ENCODE peak calls at places on chromosomes 16 and 17, in six cellular contexts. P is NB4, T is body of pancreas, R is psoas muscle, Z is HFFc6, V is IMR-90. I is an unnamed sample.
A peak's percentile ranks its signal among the peaks of the same experiment; 100 is the strongest.

GRCh38 chr17:13647551-13647950 is 45.8 kb upstream of the HS3ST3A1 start:
- DNase-seq in P (no peak), T (no peak), R (no peak), Z (peak; percentile 27), V (no peak), I (no peak)

GRCh38 chr17:79625706-79626105 is 14.9 kb upstream of the RBFOX3 start:
- DNase-seq in P (no peak), T (no peak), R (peak; percentile 23), Z (no peak), V (no peak), I (peak; percentile 47)

GRCh38 chr16:78740269-78740668 is 640.8 kb downstream of the WWOX start:
- DNase-seq in P (no peak), T (no peak), R (no peak), Z (no peak), V (no peak), I (no peak)

GRCh38 chr16:71878911-71879310 is 5.1 kb downstream of the ZNF821 start:
- DNase-seq in P (no peak), T (no peak), R (no peak), Z (no peak), V (no peak), I (no peak)

GRCh38 chr17:83067718-83068261 is 11.6 kb upstream of the METRNL start:
- DNase-seq in P (no peak), T (no peak), R (no peak), Z (peak; percentile 21), V (peak; percentile 16), I (no peak)

GRCh38 chr16:58614212-58614611 is 15.4 kb downstream of the CNOT1 start:
- DNase-seq in P (no peak), T (no peak), R (no peak), Z (no peak), V (peak; percentile 69), I (no peak)

GRCh38 chr16:54281535-54282201 is 4.9 kb downstream of the IRX3 start:
- DNase-seq in P (peak; percentile 33), T (no peak), R (no peak), Z (no peak), V (no peak), I (no peak)

GRCh38 chr16:49351119-49351518 is 22.5 kb upstream of the C16orf78 start:
- DNase-seq in P (peak; percentile 13), T (no peak), R (no peak), Z (no peak), V (no peak), I (no peak)

GRCh38 chr16:22189473-22190168 is 16.5 kb upstream of the EEF2K start:
- DNase-seq in P (no peak), T (peak; percentile 48), R (peak; percentile 87), Z (no peak), V (peak; percentile 16), I (no peak)

GRCh38 chr17:4304417-4305027 is 40.7 kb upstream of the ANKFY1 start:
- DNase-seq in P (peak; percentile 48), T (peak; percentile 42), R (no peak), Z (peak; percentile 35), V (peak; percentile 31), I (no peak)

GRCh38 chr17:66953661-66954060 is 10.8 kb upstream of the CACNG4 start:
- DNase-seq in P (no peak), T (no peak), R (no peak), Z (no peak), V (no peak), I (no peak)

GRCh38 chr16:69089091-69089912 is 16.2 kb upstream of the HAS3 start:
- DNase-seq in P (no peak), T (peak; percentile 24), R (no peak), Z (no peak), V (peak; percentile 53), I (no peak)

GRCh38 chr17:64152428-64153125 is 22.6 kb upstream of the ERN1 start:
- DNase-seq in P (no peak), T (peak; percentile 17), R (no peak), Z (no peak), V (no peak), I (no peak)

GRCh38 chr17:19024101-19025078 is 19.8 kb upstream of the FAM83G start:
- DNase-seq in P (no peak), T (no peak), R (peak; percentile 39), Z (peak; percentile 64), V (peak; percentile 26), I (no peak)

GRCh38 chr17:67150826-67151225 is 94.2 kb downstream of the HELZ start:
- DNase-seq in P (no peak), T (no peak), R (no peak), Z (no peak), V (no peak), I (no peak)

GRCh38 chr16:48086422-48086821 is 69.4 kb downstream of the ABCC12 start:
- DNase-seq in P (no peak), T (no peak), R (no peak), Z (no peak), V (no peak), I (no peak)

GRCh38 chr17:64022631-64023063 is 2.2 kb upstream of the ICAM2 start:
- DNase-seq in P (no peak), T (no peak), R (no peak), Z (no peak), V (no peak), I (peak; percentile 32)

GRCh38 chr17:78496311-78496710 is 80.9 kb downstream of the DNAH17 start:
- DNase-seq in P (no peak), T (no peak), R (no peak), Z (no peak), V (no peak), I (no peak)

GRCh38 chr16:55901756-55902155 is 26.6 kb upstream of the CES5A start:
- DNase-seq in P (no peak), T (no peak), R (no peak), Z (no peak), V (no peak), I (no peak)

GRCh38 chr16:159136-159849 is 6.5 kb upstream of the HBM start:
- DNase-seq in P (no peak), T (no peak), R (no peak), Z (no peak), V (no peak), I (no peak)

GRCh38 chr17:4931974-4932373 is at the start of gene GP1BA:
- DNase-seq in P (no peak), T (no peak), R (no peak), Z (no peak), V (no peak), I (no peak)

GRCh38 chr17:3282901-3283300 is 15.3 kb downstream of the OR3A1 start:
- DNase-seq in P (no peak), T (no peak), R (no peak), Z (no peak), V (no peak), I (no peak)

GRCh38 chr17:17931159-17931558 is 41.0 kb downstream of the TOM1L2 start:
- DNase-seq in P (no peak), T (no peak), R (no peak), Z (no peak), V (no peak), I (no peak)

GRCh38 chr16:2074071-2074470 is 26.3 kb downstream of the TSC2 start:
- DNase-seq in P (no peak), T (no peak), R (no peak), Z (no peak), V (no peak), I (no peak)

GRCh38 chr16:46711106-46711769 is 21.8 kb downstream of the ORC6 start:
- DNase-seq in P (peak; percentile 55), T (no peak), R (peak; percentile 80), Z (no peak), V (no peak), I (no peak)

DNA sequence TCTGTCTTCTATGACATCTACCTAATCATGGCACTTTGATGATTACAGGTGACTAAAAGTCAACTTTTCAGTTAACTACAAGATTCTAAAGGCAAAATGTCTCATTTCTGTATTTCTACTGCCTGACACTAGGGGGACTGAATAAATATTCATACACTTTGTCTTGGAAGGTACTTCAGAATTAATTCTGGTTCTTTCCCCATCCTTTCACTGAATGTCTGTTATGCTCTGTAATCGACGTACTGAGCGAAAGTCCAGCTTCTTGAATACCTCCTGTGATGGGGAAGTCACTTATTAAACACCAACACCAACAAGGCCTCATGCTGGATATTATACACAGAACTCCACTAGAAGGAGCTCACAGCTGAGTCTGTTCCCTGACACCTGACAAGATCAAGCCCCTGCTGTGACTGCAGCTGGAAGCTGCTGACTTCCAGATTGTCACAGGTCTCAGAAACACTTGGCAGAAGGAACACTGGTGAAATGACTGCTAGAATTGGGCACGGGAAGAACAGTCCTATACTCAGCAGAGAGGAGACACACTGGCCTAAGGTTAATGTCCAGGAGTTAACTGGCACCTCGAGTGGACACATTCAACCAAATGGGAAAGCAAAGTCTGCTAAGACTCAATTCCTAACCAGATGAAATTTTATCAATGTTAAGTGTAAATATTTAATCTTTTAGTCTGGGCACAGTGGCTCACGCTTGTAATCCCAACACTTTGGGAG is 31.9 kb downstream of the CMC2 start:
- DNase-seq in P (no peak), T (no peak), R (no peak), Z (no peak), V (no peak), I (no peak)
- TF ChIP-seq CTCF in P (peak; percentile 18), T (peak; percentile 36), R (no peak), Z (peak; percentile 78), V (peak; percentile 36), I (peak; percentile 69)

GRCh38 chr17:81345211-81346089 is 49.8 kb upstream of the BAHCC1 start:
- DNase-seq in P (peak; percentile 91), T (peak; percentile 93), R (peak; percentile 97), Z (peak; percentile 93), V (peak; percentile 87), I (peak; percentile 90)
- TF ChIP-seq CTCF in P (no peak), T (peak; percentile 61), R (peak; percentile 39), Z (peak; percentile 63), V (peak; percentile 54), I (peak; percentile 65)

GRCh38 chr16:14284930-14285541 is 213.9 kb downstream of the MRTFB start:
- DNase-seq in P (no peak), T (no peak), R (peak; percentile 83), Z (peak; percentile 61), V (no peak), I (no peak)
- TF ChIP-seq CTCF in P (peak; percentile 7), T (peak; percentile 32), R (peak; percentile 26), Z (peak; percentile 53), V (peak; percentile 40), I (peak; percentile 57)

GRCh38 chr17:22707626-22708025 is 1015.3 kb downstream of the KCNJ18 start:
- DNase-seq in P (no peak), T (no peak), R (no peak), Z (no peak), V (no peak), I (no peak)

GRCh38 chr17:22704674-22705073 is 1012.4 kb downstream of the KCNJ18 start:
- DNase-seq in P (peak; percentile 38), T (no peak), R (no peak), Z (no peak), V (no peak), I (no peak)

GRCh38 chr17:22703204-22703603 is 1010.9 kb downstream of the KCNJ18 start:
- DNase-seq in P (peak; percentile 48), T (no peak), R (no peak), Z (no peak), V (no peak), I (no peak)

DNA sequence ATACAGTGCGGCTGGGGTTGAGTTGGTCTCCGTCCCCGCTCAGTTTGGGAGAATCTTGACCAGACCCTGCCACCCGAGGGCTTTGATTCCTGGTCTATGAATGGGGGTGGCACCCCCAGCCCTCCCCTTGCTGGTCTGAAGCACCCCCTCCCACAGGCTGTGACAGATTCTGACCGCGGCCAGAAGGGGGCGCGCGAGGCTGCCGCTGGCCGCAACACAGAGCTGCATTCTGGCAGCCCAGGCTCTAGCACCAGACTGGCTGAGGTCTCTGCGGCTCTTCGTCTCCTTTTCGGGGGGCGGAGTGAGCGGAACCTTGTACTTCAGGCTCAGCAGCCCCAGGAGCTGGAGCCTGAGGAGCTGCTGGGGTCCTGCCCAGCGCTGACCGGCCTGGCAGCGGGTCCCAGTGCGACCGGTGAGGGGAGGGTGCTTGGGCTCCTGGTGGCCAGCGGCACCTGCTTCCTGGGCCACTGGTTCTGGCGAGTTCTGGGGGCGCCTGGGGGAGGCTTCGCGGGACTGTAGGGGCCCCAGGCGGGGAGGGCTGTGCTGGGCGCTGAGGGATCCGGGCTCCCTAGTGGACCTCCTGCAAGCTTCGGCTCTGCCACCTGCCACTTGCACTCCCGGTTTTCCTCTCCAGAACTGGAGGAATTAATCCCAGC is 1011.6 kb downstream of the KCNJ18 start:
- DNase-seq in P (peak; percentile 62), T (no peak), R (no peak), Z (no peak), V (no peak), I (no peak)
- TF ChIP-seq CTCF in P (peak; percentile 82), T (no peak), R (no peak), Z (peak; percentile 40), V (no peak), I (no peak)